ENCODE peak calls at places on chromosomes 3 and 15, in four cellular contexts. A is K562, Y is H1, H is GM12878. N is an unnamed sample.

GRCh38 chr3:156626104-156626503 is 48.3 kb upstream of the TIPARP start:
- DNase-seq in H (no peak), A (no peak), Y (no peak), N (no peak)

GRCh38 chr3:119681279-119681678 is 4.1 kb upstream of the COX17 start:
- DNase-seq in A (peak), H (no peak), Y (no peak), N (peak)

GRCh38 chr3:59836525-59836924 is 786.7 kb upstream of the CFAP20DC start:
- DNase-seq in A (no peak), Y (no peak), H (no peak), N (no peak)

GRCh38 chr15:65130941-65131340 is 2.7 kb downstream of the PDCD7 start:
- DNase-seq in A (no peak), H (no peak), Y (no peak), N (no peak)

GRCh38 chr3:4474683-4475490 is 7.8 kb upstream of the SUMF1 start:
- DNase-seq in A (peak), Y (no peak), H (peak), N (no peak)

GRCh38 chr15:75425966-75426500 is 25.5 kb downstream of the SIN3A start:
- DNase-seq in H (no peak), A (no peak), Y (no peak), N (no peak)

GRCh38 chr3:72995337-72995736 is 1.3 kb upstream of the PPP4R2 start:
- DNase-seq in H (no peak), Y (no peak), A (no peak), N (no peak)

GRCh38 chr15:71677766-71678165 is 132.6 kb upstream of the NR2E3 start:
- DNase-seq in A (no peak), H (no peak), Y (no peak), N (no peak)

GRCh38 chr15:39586387-39587171 is 5.7 kb downstream of the THBS1 start:
- DNase-seq in H (no peak), Y (no peak), A (no peak), N (no peak)

GRCh38 chr3:132395126-132395525 is 22.2 kb upstream of the DNAJC13 start:
- DNase-seq in A (no peak), Y (no peak), H (no peak), N (no peak)

GRCh38 chr15:60520041-60520824 is 41.3 kb upstream of the ICE2 start:
- DNase-seq in A (no peak), H (no peak), Y (no peak), N (peak)

GRCh38 chr3:27252646-27253045 is 116.5 kb downstream of the NEK10 start:
- DNase-seq in H (no peak), A (no peak), Y (no peak), N (no peak)

GRCh38 chr3:197027151-197027895 is 2.3 kb downstream of the MELTF start:
- DNase-seq in Y (no peak), A (peak), H (no peak), N (no peak)

GRCh38 chr3:149245738-149246451 is 24.3 kb upstream of the CP start:
- DNase-seq in A (no peak), Y (no peak), H (peak), N (no peak)

GRCh38 chr3:42667096-42667522 is 13.6 kb downstream of the ZBTB47 start:
- DNase-seq in Y (no peak), A (no peak), H (no peak), N (no peak)

GRCh38 chr3:23750573-23751484 is 54.9 kb upstream of the UBE2E1 start:
- DNase-seq in A (no peak), Y (no peak), H (no peak), N (no peak)

GRCh38 chr3:5194341-5194740 is 6.8 kb downstream of the EDEM1 start:
- DNase-seq in A (no peak), H (no peak), Y (no peak), N (no peak)

GRCh38 chr15:57395292-57395691 is 19.0 kb downstream of the CGNL1 start:
- DNase-seq in A (no peak), H (peak), Y (no peak), N (no peak)

GRCh38 chr15:51387699-51388041 is 46.2 kb downstream of the GLDN start:
- DNase-seq in A (no peak), H (no peak), Y (no peak), N (no peak)

GRCh38 chr3:128573707-128574162 is 76.9 kb downstream of the RPN1 start:
- DNase-seq in Y (no peak), A (peak), H (no peak), N (no peak)

GRCh38 chr3:49098429-49098828 is 4.6 kb upstream of the QRICH1 start:
- DNase-seq in H (no peak), Y (no peak), A (peak), N (no peak)

GRCh38 chr15:29859981-29860745 is 37.9 kb upstream of the TJP1 start:
- DNase-seq in Y (no peak), A (no peak), H (no peak), N (no peak)

GRCh38 chr3:63351159-63352007 is 73.3 kb downstream of the SYNPR start:
- DNase-seq in Y (no peak), A (peak), H (peak), N (peak)

GRCh38 chr3:135865554-135865953 is 100.0 kb upstream of the PPP2R3A start:
- DNase-seq in H (no peak), A (no peak), Y (no peak), N (no peak)

GRCh38 chr15:84878504-84878903 is 6.0 kb upstream of the SLC28A1 start:
- DNase-seq in A (peak), Y (peak), H (no peak), N (peak)

GRCh38 chr15:63439536-63440264 is 58.1 kb upstream of the CA12 start:
- DNase-seq in Y (no peak), H (no peak), A (no peak), N (no peak)

GRCh38 chr3:105781871-105782270 is 86.9 kb downstream of the CBLB start:
- DNase-seq in A (no peak), Y (no peak), H (no peak), N (no peak)

GRCh38 chr3:113736548-113737089 is 9.4 kb downstream of the NAA50 start:
- DNase-seq in H (peak), A (peak), Y (no peak), N (peak)

GRCh38 chr3:29686889-29687592 is 406.2 kb downstream of the RBMS3 start:
- DNase-seq in Y (no peak), H (peak), A (no peak), N (no peak)
- TF ChIP-seq EGR1 in Y (no peak), H (no peak), A (no peak), N (no peak)

GRCh38 chr3:112734171-112734570 is 93.2 kb upstream of the CCDC80 start:
- DNase-seq in A (no peak), Y (no peak), H (no peak), N (no peak)
- TF ChIP-seq EGR1 in A (no peak), Y (no peak), H (no peak), N (no peak)

GRCh38 chr3:127479449-127479848 is 111.1 kb downstream of the TPRA1 start:
- DNase-seq in A (no peak), H (no peak), Y (no peak), N (no peak)
- TF ChIP-seq EGR1 in A (no peak), H (no peak), Y (no peak), N (no peak)

GRCh38 chr3:185330238-185330637 is 32.7 kb upstream of the MAP3K13 start:
- DNase-seq in H (no peak), Y (no peak), A (no peak), N (no peak)
- TF ChIP-seq EGR1 in H (no peak), Y (no peak), A (no peak), N (no peak)

GRCh38 chr15:96336045-96336642 is 5.6 kb downstream of the NR2F2 start:
- DNase-seq in A (peak), Y (no peak), H (no peak), N (no peak)
- TF ChIP-seq EGR1 in A (no peak), Y (no peak), H (no peak), N (no peak)

DNA sequence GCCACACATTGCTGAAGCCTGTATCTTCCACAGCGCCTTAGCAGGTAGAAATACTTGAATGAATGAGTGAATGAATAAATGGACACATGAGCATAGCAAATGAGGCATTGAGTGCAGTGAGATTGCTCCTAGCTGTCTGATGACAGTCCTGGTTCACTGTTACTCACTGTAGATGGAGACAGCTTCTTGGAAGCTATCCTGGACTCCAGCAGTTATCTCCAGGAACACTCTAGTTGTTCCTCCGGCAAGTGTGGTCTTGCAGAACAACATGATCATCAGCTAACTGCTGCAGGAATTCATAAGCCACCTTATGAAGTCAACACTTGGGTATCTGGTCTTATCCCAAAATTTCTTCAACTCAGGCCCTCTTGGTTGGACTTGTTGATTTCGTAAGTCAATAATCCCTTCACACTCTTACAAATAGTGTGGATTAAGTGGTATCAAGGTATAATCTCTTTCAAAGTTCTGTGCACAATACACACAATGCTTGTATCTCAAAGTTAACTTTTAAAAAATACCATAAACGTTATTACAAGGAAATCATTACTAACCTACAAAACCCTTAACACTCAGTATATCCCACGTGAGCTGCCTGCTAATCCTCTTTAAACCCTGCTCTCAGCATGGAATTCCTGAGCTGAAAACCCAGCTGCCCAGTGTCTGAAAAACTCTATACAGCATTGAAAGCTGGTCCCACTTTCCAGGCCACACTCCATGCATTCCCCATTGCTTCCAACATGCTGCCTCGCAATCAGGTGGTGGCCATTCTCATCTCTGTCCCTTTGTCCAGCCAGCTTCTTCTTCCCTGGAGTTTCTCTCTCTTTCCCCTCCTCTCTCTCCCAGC is 14.4 kb upstream of the ZBTB38 start:
- DNase-seq in Y (no peak), A (peak), H (no peak), N (no peak)
- TF ChIP-seq EGR1 in Y (no peak), A (no peak), H (no peak), N (no peak)

DNA sequence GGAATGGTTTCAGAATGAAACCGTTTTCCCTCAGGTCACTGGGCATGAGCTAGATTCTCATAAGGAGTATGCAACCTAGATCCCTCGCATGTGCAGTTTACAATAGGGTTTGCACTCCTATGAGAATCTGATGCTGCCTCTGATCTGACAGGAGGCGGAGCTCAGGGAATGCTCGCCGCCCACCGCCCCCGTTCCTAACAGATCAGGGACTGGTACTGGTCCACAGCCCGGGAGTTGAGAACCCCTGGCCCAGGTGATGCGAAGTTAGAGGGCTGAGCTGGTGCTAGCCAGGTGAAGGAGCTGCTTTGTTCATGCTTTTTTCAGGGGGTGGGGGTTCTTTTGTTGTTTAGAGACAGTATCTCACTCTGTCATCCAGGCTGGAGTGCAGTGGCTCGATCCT is 15.5 kb upstream of the PLXNA1 start:
- DNase-seq in A (no peak), Y (no peak), H (no peak), N (no peak)
- TF ChIP-seq EGR1 in A (peak), Y (no peak), H (no peak), N (no peak)

DNA sequence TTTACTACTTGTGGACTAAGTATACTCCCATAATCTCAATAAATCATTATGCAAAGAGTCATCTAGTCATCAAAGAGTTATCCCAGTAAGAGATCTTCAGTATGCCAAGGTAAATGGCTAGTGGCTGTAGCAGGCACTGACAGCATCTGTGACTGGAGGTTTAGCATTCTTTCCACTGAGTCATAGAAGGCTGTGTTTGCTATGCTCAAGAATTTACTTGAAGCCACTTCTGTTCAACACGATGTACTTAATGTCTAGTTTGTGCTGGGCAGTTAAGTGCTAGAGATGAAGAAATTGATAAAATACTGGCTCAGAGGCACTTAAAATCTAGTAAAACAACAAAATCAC is 13.1 kb downstream of the ZBED2 start:
- DNase-seq in Y (no peak), H (no peak), A (no peak), N (peak)
- TF ChIP-seq EGR1 in Y (no peak), H (no peak), A (no peak), N (no peak)

N was measured in HCT116.